ENCODE peak calls at places on chromosomes 4 and X, in six cellular contexts. Q, O, J, Y, A and H are unnamed samples.

GRCh38 chr4:115851918-115852766 is 738.7 kb upstream of the NDST4 start:
- DNase-seq in O (no peak), J (no peak), Q (peak; percentile 4), Y (peak; percentile 49), A (peak; percentile 7), H (peak; percentile 47)

GRCh38 chr4:170025523-170026252 is 507 bp downstream of the MFAP3L start:
- DNase-seq in Y (peak; percentile 6), O (peak; percentile 49), J (no peak), A (no peak), Q (no peak), H (no peak)

GRCh38 chr4:159455675-159456235 is 352.9 kb downstream of the RAPGEF2 start:
- DNase-seq in A (peak; percentile 47), Y (peak; percentile 69), O (no peak), J (no peak), Q (no peak), H (peak; percentile 35)

GRCh38 chrX:48972214-48973164 is 845 bp upstream of the KCND1 start:
- DNase-seq in Q (peak; percentile 10), O (peak; percentile 49), J (no peak), Y (peak; percentile 55), A (peak; percentile 39), H (no peak)

GRCh38 chr4:18815779-18816173 is 794.2 kb upstream of the LCORL start:
- DNase-seq in Q (no peak), O (no peak), Y (peak; percentile 11), A (no peak), J (no peak), H (no peak)

GRCh38 chr4:42359686-42360085 is 37.6 kb upstream of the SHISA3 start:
- DNase-seq in O (no peak), Q (no peak), A (peak; percentile 37), J (no peak), Y (peak; percentile 8), H (no peak)

GRCh38 chrX:123835661-123836371 is 24.0 kb upstream of the XIAP start:
- DNase-seq in J (no peak), Y (peak; percentile 74), A (peak; percentile 57), O (no peak), Q (no peak), H (no peak)

GRCh38 chr4:92387459-92388069 is 83.8 kb downstream of the GRID2 start:
- DNase-seq in O (no peak), Q (no peak), A (peak; percentile 8), Y (peak; percentile 60), J (no peak), H (peak; percentile 76)

GRCh38 chrX:80181079-80181478 is 166.5 kb downstream of the TBX22 start:
- DNase-seq in Q (no peak), O (no peak), A (no peak), Y (peak; percentile 3), J (no peak), H (no peak)

GRCh38 chr4:7429601-7430078 is 5.1 kb downstream of the PSAPL1 start:
- DNase-seq in Q (no peak), Y (no peak), A (no peak), J (no peak), O (peak; percentile 27), H (no peak)

GRCh38 chr4:86973668-86974067 is 38.9 kb downstream of the AFF1 start:
- DNase-seq in O (no peak), Y (no peak), A (peak; percentile 18), Q (no peak), J (no peak), H (no peak)

GRCh38 chrX:19682712-19683331 is 167.5 kb upstream of the MAP3K15 start:
- DNase-seq in O (peak; percentile 75), A (peak; percentile 96), Q (peak; percentile 46), J (no peak), Y (no peak), H (no peak)

GRCh38 chr4:185201983-185202962 is 1.5 kb downstream of the CFAP97 start:
- DNase-seq in Y (no peak), Q (no peak), A (peak; percentile 77), J (no peak), O (no peak), H (no peak)

GRCh38 chr4:188372856-188373255 is 233.6 kb downstream of the TRIML1 start:
- DNase-seq in A (peak; percentile 8), Q (no peak), J (no peak), Y (peak; percentile 24), O (no peak), H (no peak)